ENCODE peak calls at places on chromosomes 16 and 17, in ten cellular contexts. A is cardiac fibroblast, Y is HFF-Myc, Z is A673, N is fibroblast of lung, W is astrocyte, H is A549, Q is spleen, J is AG04449, C is thoracic aorta. K is an unnamed sample.

GRCh38 chr16:83887088-83887487 is 11.8 kb upstream of the MLYCD start:
- DNase-seq in A (peak; percentile 20), Y (no peak), Z (peak; percentile 42), N (no peak), W (no peak), H (peak; percentile 46), Q (no peak), J (no peak), C (no peak), K (no peak)

GRCh38 chr17:52170963-52171572 is 12.6 kb upstream of the CA10 start:
- DNase-seq in A (peak; percentile 5), Y (no peak), Z (peak; percentile 37), N (no peak), W (no peak), H (peak; percentile 10), Q (no peak), J (no peak), C (no peak), K (peak; percentile 73)

GRCh38 chr16:15810411-15810810 is 46.4 kb downstream of the MYH11 start:
- DNase-seq in A (no peak), Y (no peak), Z (no peak), N (peak; percentile 36), W (peak; percentile 31), H (no peak), Q (peak; percentile 2), J (no peak), C (no peak), K (no peak)

GRCh38 chr17:36755586-36755985 is 154.2 kb downstream of the MRM1 start:
- DNase-seq in A (peak; percentile 20), Y (no peak), Z (peak; percentile 6), N (no peak), W (no peak), H (peak; percentile 70), Q (peak; percentile 48), J (no peak), C (no peak), K (peak; percentile 56)

GRCh38 chr17:2967515-2967914 is 95.9 kb downstream of the OR1D5 start:
- DNase-seq in A (no peak), Y (no peak), Z (no peak), N (no peak), W (no peak), H (no peak), Q (no peak), J (no peak), C (no peak), K (no peak)

GRCh38 chr17:48612456-48612853 is 1.6 kb upstream of the HOXB7 start:
- DNase-seq in A (no peak), Y (no peak), Z (peak; percentile 75), N (no peak), W (no peak), H (no peak), Q (no peak), J (no peak), C (no peak), K (no peak)

GRCh38 chr17:52106638-52107261 is 51.8 kb downstream of the CA10 start:
- DNase-seq in A (peak; percentile 52), Y (peak; percentile 4), Z (peak; percentile 59), N (peak; percentile 8), W (peak; percentile 5), H (peak; percentile 41), Q (no peak), J (no peak), C (no peak), K (peak; percentile 61)

GRCh38 chr17:31629696-31630470 is 229.2 kb downstream of the COPRS start:
- DNase-seq in A (peak; percentile 74), Y (peak; percentile 93), Z (no peak), N (peak; percentile 85), W (peak; percentile 75), H (no peak), Q (no peak), J (peak; percentile 23), C (no peak), K (no peak)

GRCh38 chr17:17205368-17206148 is 575 bp downstream of the PLD6 start:
- DNase-seq in A (peak; percentile 28), Y (no peak), Z (peak; percentile 69), N (peak; percentile 52), W (peak; percentile 30), H (peak; percentile 76), Q (peak; percentile 91), J (no peak), C (no peak), K (peak; percentile 51)

GRCh38 chr17:17208013-17208412 is 1.9 kb upstream of the PLD6 start:
- DNase-seq in A (no peak), Y (no peak), Z (no peak), N (no peak), W (no peak), H (no peak), Q (no peak), J (no peak), C (no peak), K (no peak)

GRCh38 chr17:17206149-17206912 is at the start of gene PLD6:
- DNase-seq in A (peak; percentile 67), Y (peak; percentile 32), Z (peak; percentile 89), N (peak; percentile 52), W (peak; percentile 23), H (peak; percentile 72), Q (peak; percentile 94), J (no peak), C (no peak), K (peak; percentile 95)

GRCh38 chr17:17204635-17205231 is 1.4 kb downstream of the PLD6 start:
- DNase-seq in A (no peak), Y (no peak), Z (no peak), N (no peak), W (no peak), H (no peak), Q (no peak), J (no peak), C (no peak), K (no peak)

GRCh38 chr17:17206913-17207368 is 808 bp upstream of the PLD6 start:
- DNase-seq in A (no peak), Y (no peak), Z (peak; percentile 18), N (no peak), W (no peak), H (no peak), Q (no peak), J (no peak), C (no peak), K (no peak)
- H3K4me3 ChIP-seq in A (no peak overlapping the region), Y (no peak overlapping the region), Z (no peak overlapping the region), N (no peak overlapping the region), W (no peak overlapping the region), H (no peak overlapping the region), Q (no peak overlapping the region), J (no peak overlapping the region), C (peak overlapping the region; percentile 66), K (no peak overlapping the region)

GRCh38 chr17:50890675-50891516 is 24.7 kb upstream of the TOB1 start:
- DNase-seq in A (no peak), Y (no peak), Z (no peak), N (no peak), W (no peak), H (peak; percentile 55), Q (no peak), J (no peak), C (no peak), K (no peak)

GRCh38 chr17:50891577-50891989 is 25.4 kb upstream of the TOB1 start:
- DNase-seq in A (no peak), Y (no peak), Z (no peak), N (no peak), W (no peak), H (no peak), Q (no peak), J (no peak), C (no peak), K (no peak)

GRCh38 chr17:50892101-50892776 is 26.1 kb upstream of the TOB1 start:
- DNase-seq in A (no peak), Y (no peak), Z (no peak), N (peak; percentile 43), W (peak; percentile 31), H (no peak), Q (no peak), J (no peak), C (no peak), K (no peak)

GRCh38 chr17:50887705-50888245 is 21.6 kb upstream of the TOB1 start:
- DNase-seq in A (no peak), Y (no peak), Z (no peak), N (no peak), W (no peak), H (no peak), Q (no peak), J (no peak), C (no peak), K (no peak)

GRCh38 chr17:50889528-50890118 is 23.5 kb upstream of the TOB1 start:
- DNase-seq in A (no peak), Y (no peak), Z (no peak), N (no peak), W (no peak), H (no peak), Q (no peak), J (no peak), C (no peak), K (no peak)
- H3K4me3 ChIP-seq in A (no peak overlapping the region), Y (no peak overlapping the region), Z (no peak overlapping the region), N (no peak overlapping the region), W (no peak overlapping the region), H (no peak overlapping the region), Q (no peak overlapping the region), J (no peak overlapping the region), C (no peak overlapping the region), K (no peak overlapping the region)

GRCh38 chr16:88871349-88871702 is 4.9 kb upstream of the PABPN1L start:
- DNase-seq in A (no peak), Y (no peak), Z (no peak), N (no peak), W (no peak), H (no peak), Q (no peak), J (no peak), C (no peak), K (no peak)

GRCh38 chr16:88869673-88869980 is 3.2 kb upstream of the PABPN1L start:
- DNase-seq in A (no peak), Y (no peak), Z (no peak), N (no peak), W (no peak), H (no peak), Q (no peak), J (no peak), C (no peak), K (no peak)

GRCh38 chr16:88871730-88872416 is 5.4 kb upstream of the PABPN1L start:
- DNase-seq in A (no peak), Y (no peak), Z (no peak), N (no peak), W (no peak), H (no peak), Q (no peak), J (no peak), C (no peak), K (no peak)

GRCh38 chr16:88868974-88869672 is 2.7 kb upstream of the PABPN1L start:
- DNase-seq in A (no peak), Y (no peak), Z (no peak), N (no peak), W (no peak), H (no peak), Q (no peak), J (no peak), C (no peak), K (peak; percentile 44)

GRCh38 chr16:88870608-88871348 is 4.3 kb upstream of the PABPN1L start:
- DNase-seq in A (no peak), Y (no peak), Z (no peak), N (no peak), W (no peak), H (no peak), Q (no peak), J (no peak), C (no peak), K (peak; percentile 53)
- H3K4me3 ChIP-seq in A (no peak overlapping the region), Y (no peak overlapping the region), Z (no peak overlapping the region), N (no peak overlapping the region), W (no peak overlapping the region), H (no peak overlapping the region), Q (no peak overlapping the region), J (no peak overlapping the region), C (no peak overlapping the region), K (peak overlapping the region; percentile 14)

DNA sequence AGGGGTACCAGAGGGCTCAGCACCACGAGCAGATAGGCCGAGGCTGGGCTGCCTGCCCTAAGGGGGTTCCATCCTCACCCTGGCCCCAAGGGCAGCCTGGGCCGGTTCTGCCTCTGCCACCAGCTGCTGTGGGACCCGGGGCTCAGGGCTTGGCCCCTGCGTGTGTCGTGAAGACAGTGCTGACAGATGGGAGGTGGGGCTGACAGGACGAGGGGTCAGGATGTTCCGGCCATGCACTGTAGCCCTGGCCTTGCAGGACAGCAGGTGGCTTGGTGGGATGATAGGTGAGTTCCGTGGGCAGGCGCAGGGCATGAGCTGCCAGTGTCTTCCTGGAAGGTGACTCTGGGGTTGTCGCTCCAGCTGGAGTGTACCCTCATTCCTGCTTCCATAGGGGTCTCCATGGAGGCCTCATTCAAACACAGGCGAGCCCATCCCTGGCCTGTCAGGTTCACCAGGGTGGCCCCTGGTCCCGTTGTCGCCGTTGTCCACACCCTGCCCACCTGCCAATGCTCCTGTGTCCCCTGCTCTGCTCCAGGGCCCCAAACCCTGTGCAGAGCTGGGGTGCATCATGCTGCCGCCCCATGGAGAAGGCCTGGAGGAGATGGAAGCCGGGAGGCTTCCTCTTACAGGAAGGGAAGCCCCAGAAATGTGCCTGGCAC is 57.2 kb downstream of the WDR45B start:
- DNase-seq in A (no peak), Y (no peak), Z (no peak), N (no peak), W (no peak), H (no peak), Q (no peak), J (no peak), C (no peak), K (no peak)
- H3K4me3 ChIP-seq in A (no peak overlapping the region), Y (no peak overlapping the region), Z (no peak overlapping the region), N (no peak overlapping the region), W (no peak overlapping the region), H (no peak overlapping the region), Q (no peak overlapping the region), J (no peak overlapping the region), C (no peak overlapping the region), K (no peak overlapping the region)